ENCODE peak calls at places on chromosome 1, in seven cellular contexts. One of them, this sample, is unnamed.

GRCh38 chr1:170619167-170620030 is 44.5 kb upstream of the PRRX1 start:
- DNase-seq in adrenal gland: no peak
- DNase-seq in A549: no peak
- DNase-seq in fibroblast of lung: peak; percentile 45
- DNase-seq in endothelial cell of umbilical vein: no peak
- DNase-seq in H9: no peak
- DNase-seq in pancreas: no peak
- DNase-seq in this sample: no peak

GRCh38 chr1:164675342-164675904 is 116.4 kb downstream of the PBX1 start:
- DNase-seq in pancreas: no peak
- DNase-seq in fibroblast of lung: peak; percentile 47
- DNase-seq in adrenal gland: no peak
- DNase-seq in A549: no peak
- DNase-seq in endothelial cell of umbilical vein: no peak
- DNase-seq in H9: no peak
- DNase-seq in this sample: peak; percentile 60

GRCh38 chr1:30407862-30408580 is 315.4 kb downstream of the MATN1 start:
- DNase-seq in A549: no peak
- DNase-seq in H9: peak; percentile 5
- DNase-seq in adrenal gland: peak; percentile 20
- DNase-seq in pancreas: no peak
- DNase-seq in fibroblast of lung: peak; percentile 83
- DNase-seq in endothelial cell of umbilical vein: no peak
- DNase-seq in this sample: no peak

GRCh38 chr1:143661418-143662120 is 310.2 kb downstream of the FAM72C start:
- DNase-seq in endothelial cell of umbilical vein: no peak
- DNase-seq in A549: no peak
- DNase-seq in pancreas: no peak
- DNase-seq in adrenal gland: no peak
- DNase-seq in fibroblast of lung: no peak
- DNase-seq in H9: no peak
- DNase-seq in this sample: no peak

GRCh38 chr1:19445417-19446342 is 39.7 kb downstream of the CAPZB start:
- DNase-seq in fibroblast of lung: peak; percentile 74
- DNase-seq in H9: no peak
- DNase-seq in pancreas: no peak
- DNase-seq in endothelial cell of umbilical vein: peak; percentile 74
- DNase-seq in A549: peak; percentile 44
- DNase-seq in adrenal gland: no peak
- DNase-seq in this sample: no peak

GRCh38 chr1:171438441-171438840 is 46.9 kb upstream of the PRRC2C start:
- DNase-seq in H9: no peak
- DNase-seq in pancreas: peak; percentile 15
- DNase-seq in endothelial cell of umbilical vein: peak; percentile 81
- DNase-seq in A549: peak; percentile 47
- DNase-seq in adrenal gland: peak; percentile 72
- DNase-seq in fibroblast of lung: peak; percentile 98
- DNase-seq in this sample: peak; percentile 83

GRCh38 chr1:62209931-62210595 is 15.4 kb downstream of the L1TD1 start:
- DNase-seq in endothelial cell of umbilical vein: no peak
- DNase-seq in H9: no peak
- DNase-seq in pancreas: no peak
- DNase-seq in fibroblast of lung: no peak
- DNase-seq in adrenal gland: no peak
- DNase-seq in A549: no peak
- DNase-seq in this sample: peak; percentile 72

GRCh38 chr1:1677718-1678580 is 14.6 kb downstream of the SLC35E2B start:
- DNase-seq in pancreas: peak; percentile 15
- DNase-seq in H9: no peak
- DNase-seq in endothelial cell of umbilical vein: no peak
- DNase-seq in fibroblast of lung: no peak
- DNase-seq in A549: no peak
- DNase-seq in adrenal gland: no peak
- DNase-seq in this sample: no peak

GRCh38 chr1:36776256-36776655 is 258.1 kb downstream of the GRIK3 start:
- DNase-seq in endothelial cell of umbilical vein: no peak
- DNase-seq in adrenal gland: no peak
- DNase-seq in fibroblast of lung: no peak
- DNase-seq in pancreas: no peak
- DNase-seq in A549: no peak
- DNase-seq in H9: no peak
- DNase-seq in this sample: no peak

GRCh38 chr1:171877711-171878110 is 36.4 kb downstream of the DNM3 start:
- DNase-seq in endothelial cell of umbilical vein: no peak
- DNase-seq in pancreas: no peak
- DNase-seq in fibroblast of lung: peak; percentile 73
- DNase-seq in adrenal gland: no peak
- DNase-seq in A549: no peak
- DNase-seq in H9: no peak
- DNase-seq in this sample: no peak

GRCh38 chr1:91582431-91582921 is 81.8 kb downstream of the CDC7 start:
- DNase-seq in adrenal gland: no peak
- DNase-seq in H9: no peak
- DNase-seq in fibroblast of lung: peak; percentile 97
- DNase-seq in A549: peak; percentile 9
- DNase-seq in pancreas: no peak
- DNase-seq in endothelial cell of umbilical vein: peak; percentile 28
- DNase-seq in this sample: peak; percentile 66

GRCh38 chr1:111631502-111631901 is 11.9 kb downstream of the RAP1A start:
- DNase-seq in H9: no peak
- DNase-seq in fibroblast of lung: no peak
- DNase-seq in endothelial cell of umbilical vein: no peak
- DNase-seq in adrenal gland: no peak
- DNase-seq in A549: no peak
- DNase-seq in pancreas: no peak
- DNase-seq in this sample: no peak

GRCh38 chr1:101847608-101848007 is 149.1 kb downstream of the OLFM3 start:
- DNase-seq in endothelial cell of umbilical vein: no peak
- DNase-seq in A549: no peak
- DNase-seq in adrenal gland: no peak
- DNase-seq in pancreas: no peak
- DNase-seq in H9: no peak
- DNase-seq in fibroblast of lung: no peak
- DNase-seq in this sample: no peak

GRCh38 chr1:1901641-1902294 is 10.9 kb upstream of the GNB1 start:
- DNase-seq in pancreas: no peak
- DNase-seq in adrenal gland: no peak
- DNase-seq in fibroblast of lung: no peak
- DNase-seq in A549: no peak
- DNase-seq in H9: peak; percentile 26
- DNase-seq in endothelial cell of umbilical vein: no peak
- DNase-seq in this sample: no peak

GRCh38 chr1:41572224-41572623 is 87.7 kb upstream of the EDN2 start:
- DNase-seq in adrenal gland: no peak
- DNase-seq in pancreas: no peak
- DNase-seq in H9: no peak
- DNase-seq in fibroblast of lung: no peak
- DNase-seq in endothelial cell of umbilical vein: no peak
- DNase-seq in A549: no peak
- DNase-seq in this sample: no peak

GRCh38 chr1:16082283-16083038 is 9.0 kb upstream of the FAM131C start:
- DNase-seq in H9: peak; percentile 83
- DNase-seq in pancreas: no peak
- DNase-seq in adrenal gland: peak; percentile 85
- DNase-seq in endothelial cell of umbilical vein: peak; percentile 60
- DNase-seq in A549: peak; percentile 65
- DNase-seq in fibroblast of lung: peak; percentile 37
- DNase-seq in this sample: peak; percentile 68

GRCh38 chr1:170377011-170377410 is 155.0 kb upstream of the GORAB start:
- DNase-seq in adrenal gland: no peak
- DNase-seq in H9: no peak
- DNase-seq in fibroblast of lung: no peak
- DNase-seq in pancreas: no peak
- DNase-seq in endothelial cell of umbilical vein: no peak
- DNase-seq in A549: no peak
- DNase-seq in this sample: no peak

GRCh38 chr1:2279882-2280281 is 51.8 kb downstream of the SKI start:
- DNase-seq in H9: no peak
- DNase-seq in fibroblast of lung: no peak
- DNase-seq in endothelial cell of umbilical vein: no peak
- DNase-seq in pancreas: no peak
- DNase-seq in adrenal gland: no peak
- DNase-seq in A549: no peak
- DNase-seq in this sample: no peak

GRCh38 chr1:61221642-61222041 is 139.3 kb downstream of the NFIA start:
- DNase-seq in A549: no peak
- DNase-seq in fibroblast of lung: peak; percentile 6
- DNase-seq in H9: no peak
- DNase-seq in adrenal gland: no peak
- DNase-seq in pancreas: no peak
- DNase-seq in endothelial cell of umbilical vein: no peak
- DNase-seq in this sample: no peak

GRCh38 chr1:23598424-23598823 is 39.1 kb upstream of the ID3 start:
- DNase-seq in A549: no peak
- DNase-seq in endothelial cell of umbilical vein: no peak
- DNase-seq in adrenal gland: no peak
- DNase-seq in pancreas: no peak
- DNase-seq in fibroblast of lung: no peak
- DNase-seq in H9: peak; percentile 97
- DNase-seq in this sample: no peak

GRCh38 chr1:109643385-109644230 is 12.3 kb upstream of the GSTM4 start:
- DNase-seq in endothelial cell of umbilical vein: peak; percentile 63
- DNase-seq in pancreas: peak; percentile 78
- DNase-seq in H9: peak; percentile 93
- DNase-seq in A549: peak; percentile 59
- DNase-seq in adrenal gland: peak; percentile 90
- DNase-seq in fibroblast of lung: peak; percentile 62
- DNase-seq in this sample: peak; percentile 73

GRCh38 chr1:89523597-89524368 is 846 bp upstream of the LRRC8B start:
- DNase-seq in H9: peak; percentile 71
- DNase-seq in fibroblast of lung: no peak
- DNase-seq in A549: peak; percentile 18
- DNase-seq in endothelial cell of umbilical vein: peak; percentile 74
- DNase-seq in adrenal gland: peak; percentile 78
- DNase-seq in pancreas: no peak
- DNase-seq in this sample: peak; percentile 24

GRCh38 chr1:173915596-173915995 is 1.5 kb downstream of the SERPINC1 start:
- DNase-seq in pancreas: no peak
- DNase-seq in endothelial cell of umbilical vein: no peak
- DNase-seq in H9: no peak
- DNase-seq in adrenal gland: no peak
- DNase-seq in fibroblast of lung: no peak
- DNase-seq in A549: no peak
- DNase-seq in this sample: no peak

GRCh38 chr1:173917149-173917548 is at the start of gene SERPINC1:
- DNase-seq in adrenal gland: no peak
- DNase-seq in H9: no peak
- DNase-seq in pancreas: no peak
- DNase-seq in A549: no peak
- DNase-seq in endothelial cell of umbilical vein: no peak
- DNase-seq in fibroblast of lung: no peak
- DNase-seq in this sample: no peak

GRCh38 chr1:173913111-173913510 is 4.0 kb downstream of the SERPINC1 start:
- DNase-seq in adrenal gland: no peak
- DNase-seq in H9: no peak
- DNase-seq in fibroblast of lung: no peak
- DNase-seq in A549: no peak
- DNase-seq in endothelial cell of umbilical vein: no peak
- DNase-seq in pancreas: no peak
- DNase-seq in this sample: no peak

GRCh38 chr1:173916667-173917066 is 460 bp downstream of the SERPINC1 start:
- DNase-seq in pancreas: no peak
- DNase-seq in A549: no peak
- DNase-seq in endothelial cell of umbilical vein: no peak
- DNase-seq in H9: no peak
- DNase-seq in adrenal gland: no peak
- DNase-seq in fibroblast of lung: no peak
- DNase-seq in this sample: no peak

GRCh38 chr1:173914366-173914871 is 2.7 kb downstream of the SERPINC1 start:
- DNase-seq in A549: peak; percentile 71
- DNase-seq in pancreas: no peak
- DNase-seq in H9: peak; percentile 41
- DNase-seq in fibroblast of lung: no peak
- DNase-seq in adrenal gland: no peak
- DNase-seq in endothelial cell of umbilical vein: peak; percentile 39
- DNase-seq in this sample: peak; percentile 29
- TF ChIP-seq CTCF in A549: peak; percentile 65
- TF ChIP-seq CTCF in pancreas: peak; percentile 19
- TF ChIP-seq CTCF in H9: peak; percentile 89
- TF ChIP-seq CTCF in fibroblast of lung: peak; percentile 61
- TF ChIP-seq CTCF in adrenal gland: no peak
- TF ChIP-seq CTCF in endothelial cell of umbilical vein: peak; percentile 71
- TF ChIP-seq CTCF in this sample: peak; percentile 38

GRCh38 chr1:6295910-6296309 is 35.0 kb upstream of the GPR153 start:
- DNase-seq in endothelial cell of umbilical vein: no peak
- DNase-seq in A549: no peak
- DNase-seq in adrenal gland: no peak
- DNase-seq in pancreas: no peak
- DNase-seq in fibroblast of lung: no peak
- DNase-seq in H9: no peak
- DNase-seq in this sample: no peak
- H3K27ac ChIP-seq in endothelial cell of umbilical vein: no peak overlapping the region
- H3K27ac ChIP-seq in A549: no peak overlapping the region
- H3K27ac ChIP-seq in adrenal gland: no peak overlapping the region
- H3K27ac ChIP-seq in pancreas: no peak overlapping the region
- H3K27ac ChIP-seq in fibroblast of lung: no peak overlapping the region
- H3K27ac ChIP-seq in H9: no peak overlapping the region
- H3K27ac ChIP-seq in this sample: no peak overlapping the region

DNA sequence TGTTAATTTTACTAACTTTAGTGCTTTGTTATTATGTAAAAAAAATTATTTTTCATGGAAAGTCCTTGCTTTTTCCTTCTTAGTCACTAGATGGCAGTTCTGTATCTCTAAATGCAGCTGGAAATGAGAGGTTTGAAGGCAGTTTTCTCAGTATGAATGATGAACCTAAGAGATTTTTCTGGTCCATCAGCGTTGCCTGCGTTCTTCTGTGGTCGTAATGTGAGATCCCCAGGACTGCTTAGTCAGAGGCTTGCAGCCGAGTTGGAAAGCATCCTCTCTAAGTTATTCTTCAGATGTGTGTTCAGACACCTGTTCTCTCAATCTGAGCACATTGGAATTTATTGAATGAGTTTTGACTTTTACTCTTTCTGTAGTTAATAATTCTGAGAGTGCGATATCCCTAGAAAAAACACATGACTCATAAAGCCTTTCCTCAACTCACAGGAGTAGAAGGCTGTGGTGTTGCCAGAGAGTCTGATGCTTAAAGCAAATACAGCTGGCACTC is 99.2 kb downstream of the FMN2 start:
- DNase-seq in A549: peak; percentile 63
- DNase-seq in pancreas: no peak
- DNase-seq in endothelial cell of umbilical vein: no peak
- DNase-seq in fibroblast of lung: peak; percentile 100
- DNase-seq in H9: no peak
- DNase-seq in adrenal gland: no peak
- DNase-seq in this sample: peak; percentile 47
- TF ChIP-seq CTCF in A549: peak; percentile 91
- TF ChIP-seq CTCF in pancreas: no peak
- TF ChIP-seq CTCF in endothelial cell of umbilical vein: peak; percentile 6
- TF ChIP-seq CTCF in fibroblast of lung: peak; percentile 68
- TF ChIP-seq CTCF in H9: peak; percentile 68
- TF ChIP-seq CTCF in adrenal gland: peak; percentile 56
- TF ChIP-seq CTCF in this sample: peak; percentile 51

DNA sequence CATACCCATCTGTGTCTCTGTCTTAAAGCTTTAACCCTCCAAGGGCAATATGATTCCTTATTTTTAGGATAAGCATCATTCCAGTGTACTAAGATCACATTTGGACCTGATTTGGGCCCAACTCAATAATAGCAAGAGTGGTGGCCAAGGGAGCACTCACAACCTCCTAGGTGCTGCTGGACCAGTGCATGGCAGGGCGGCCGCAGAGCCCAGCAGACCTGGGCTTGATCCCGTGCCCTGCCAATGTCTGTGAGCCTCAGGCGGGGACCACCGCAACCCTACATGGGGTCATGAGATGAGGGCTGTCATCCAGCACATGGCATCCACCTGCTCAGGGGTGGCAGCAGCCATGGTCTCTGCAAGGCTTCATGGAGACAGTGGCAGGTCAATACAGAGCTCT is 201.8 kb upstream of the TMEM51 start:
- DNase-seq in fibroblast of lung: no peak
- DNase-seq in endothelial cell of umbilical vein: no peak
- DNase-seq in A549: no peak
- DNase-seq in H9: no peak
- DNase-seq in adrenal gland: no peak
- DNase-seq in pancreas: no peak
- DNase-seq in this sample: no peak
- H3K27ac ChIP-seq in fibroblast of lung: no peak overlapping the region
- H3K27ac ChIP-seq in endothelial cell of umbilical vein: no peak overlapping the region
- H3K27ac ChIP-seq in A549: no peak overlapping the region
- H3K27ac ChIP-seq in H9: no peak overlapping the region
- H3K27ac ChIP-seq in adrenal gland: peak overlapping the region; percentile 81
- H3K27ac ChIP-seq in pancreas: no peak overlapping the region
- H3K27ac ChIP-seq in this sample: no peak overlapping the region